ENCODE peak calls at places on chromosomes 16 and 17, in seven cellular contexts. B is stimulated activated CD8-positive, alpha-beta memory T cell treated with anti-CD3 and anti-CD28 coated beads, Interleukin-4, amount 100 ng/mL, for 48 hours; L is MCF 10A; Z is neural progenitor cell; T is ELR; X is brain pericyte; D is substantia nigra. V is an unnamed sample.

GRCh38 chr17:37826497-37827115 is 81.7 kb upstream of the HNF1B start:
- DNase-seq in Z (no peak), D (no peak), T (no peak), B (no peak), X (no peak), L (no peak), V (peak)

GRCh38 chr17:28963212-28963611 is 11.9 kb upstream of the PHF12 start:
- DNase-seq in T (no peak), L (no peak), X (no peak), D (no peak), B (no peak), Z (no peak), V (no peak)

GRCh38 chr17:33561935-33562334 is 268.8 kb upstream of the ASIC2 start:
- DNase-seq in B (no peak), Z (no peak), L (no peak), T (no peak), D (no peak), X (no peak), V (no peak)

GRCh38 chr17:66437466-66438026 is 135.1 kb downstream of the PRKCA start:
- DNase-seq in L (no peak), T (no peak), D (no peak), B (no peak), Z (no peak), X (no peak), V (no peak)

GRCh38 chr17:50045154-50045553 is 10.8 kb upstream of the ITGA3 start:
- DNase-seq in T (no peak), D (no peak), B (no peak), X (no peak), L (peak), Z (no peak), V (no peak)

GRCh38 chr16:31869511-31870201 is 4.0 kb upstream of the ZNF267 start:
- DNase-seq in X (no peak), Z (no peak), D (peak), L (peak), T (peak), B (peak), V (peak)

GRCh38 chr16:86061318-86061695 is 162.3 kb downstream of the IRF8 start:
- DNase-seq in Z (no peak), X (no peak), D (no peak), L (no peak), T (no peak), B (no peak), V (no peak)

GRCh38 chr16:21283521-21284289 is 5.6 kb upstream of the CRYM start:
- DNase-seq in L (no peak), Z (peak), T (peak), B (peak), X (no peak), D (no peak), V (peak)

GRCh38 chr17:59476413-59476812 is 89.0 kb upstream of the DHX40 start:
- DNase-seq in B (no peak), X (no peak), Z (no peak), L (no peak), T (no peak), D (no peak), V (no peak)

GRCh38 chr16:19118938-19119431 is 5.2 kb downstream of the ITPRIPL2 start:
- DNase-seq in B (peak), L (peak), X (no peak), T (peak), D (no peak), Z (no peak), V (no peak)

GRCh38 chr16:87822571-87822970 is 46.7 kb downstream of the SLC7A5 start:
- DNase-seq in D (no peak), B (no peak), Z (peak), T (no peak), L (no peak), X (no peak), V (no peak)

GRCh38 chr16:63467513-63467912 is 1431.3 kb upstream of the CDH8 start:
- DNase-seq in T (no peak), Z (no peak), D (no peak), L (no peak), B (no peak), X (no peak), V (no peak)

GRCh38 chr17:79657036-79657435 is 46.2 kb upstream of the RBFOX3 start:
- DNase-seq in T (no peak), D (no peak), L (no peak), B (no peak), Z (no peak), X (no peak), V (no peak)

V was measured in naive B cell.